ENCODE peak calls at places on chromosomes 7 and 10, in seven cellular contexts. One of them, this sample, is unnamed.

GRCh38 chr10:70321233-70321632 is 37.4 kb upstream of the NPFFR1 start:
- DNase-seq in NCI-H510A: no peak
- DNase-seq in NCI-H1092 treated with DMSO at 0.1 percent for 48 hours: no peak
- DNase-seq in NAMALWA: no peak
- DNase-seq in stimulated activated CD4-positive, alpha-beta T cell treated with anti-CD3 and anti-CD28 coated beads, Interleukin-1b, Interleukin-23, amount 100 ng/mL, for 24 hours: no peak
- DNase-seq in left lobe of liver: no peak
- DNase-seq in NCI-H345: no peak
- DNase-seq in this sample: no peak

GRCh38 chr7:102101926-102102325 is 184.7 kb upstream of the SH2B2 start:
- DNase-seq in NCI-H1092 treated with DMSO at 0.1 percent for 48 hours: no peak
- DNase-seq in NCI-H345: no peak
- DNase-seq in stimulated activated CD4-positive, alpha-beta T cell treated with anti-CD3 and anti-CD28 coated beads, Interleukin-1b, Interleukin-23, amount 100 ng/mL, for 24 hours: no peak
- DNase-seq in left lobe of liver: peak; percentile 11
- DNase-seq in NCI-H510A: no peak
- DNase-seq in NAMALWA: no peak
- DNase-seq in this sample: no peak

GRCh38 chr10:230758-231157 is 95.5 kb downstream of the ZMYND11 start:
- DNase-seq in left lobe of liver: no peak
- DNase-seq in NCI-H1092 treated with DMSO at 0.1 percent for 48 hours: no peak
- DNase-seq in NCI-H510A: no peak
- DNase-seq in stimulated activated CD4-positive, alpha-beta T cell treated with anti-CD3 and anti-CD28 coated beads, Interleukin-1b, Interleukin-23, amount 100 ng/mL, for 24 hours: no peak
- DNase-seq in NCI-H345: no peak
- DNase-seq in NAMALWA: peak; percentile 45
- DNase-seq in this sample: no peak

GRCh38 chr7:105097619-105098018 is 83.6 kb downstream of the KMT2E start:
- DNase-seq in stimulated activated CD4-positive, alpha-beta T cell treated with anti-CD3 and anti-CD28 coated beads, Interleukin-1b, Interleukin-23, amount 100 ng/mL, for 24 hours: no peak
- DNase-seq in NAMALWA: no peak
- DNase-seq in NCI-H510A: no peak
- DNase-seq in NCI-H345: no peak
- DNase-seq in left lobe of liver: no peak
- DNase-seq in NCI-H1092 treated with DMSO at 0.1 percent for 48 hours: no peak
- DNase-seq in this sample: no peak

GRCh38 chr7:49400891-49401550 is 372.4 kb upstream of the VWC2 start:
- DNase-seq in NCI-H510A: no peak
- DNase-seq in NAMALWA: no peak
- DNase-seq in NCI-H345: no peak
- DNase-seq in NCI-H1092 treated with DMSO at 0.1 percent for 48 hours: no peak
- DNase-seq in left lobe of liver: no peak
- DNase-seq in stimulated activated CD4-positive, alpha-beta T cell treated with anti-CD3 and anti-CD28 coated beads, Interleukin-1b, Interleukin-23, amount 100 ng/mL, for 24 hours: no peak
- DNase-seq in this sample: no peak

GRCh38 chr10:71848325-71849277 is 2.5 kb downstream of the PSAP start:
- DNase-seq in NAMALWA: no peak
- DNase-seq in left lobe of liver: no peak
- DNase-seq in stimulated activated CD4-positive, alpha-beta T cell treated with anti-CD3 and anti-CD28 coated beads, Interleukin-1b, Interleukin-23, amount 100 ng/mL, for 24 hours: no peak
- DNase-seq in NCI-H510A: no peak
- DNase-seq in NCI-H345: no peak
- DNase-seq in NCI-H1092 treated with DMSO at 0.1 percent for 48 hours: no peak
- DNase-seq in this sample: no peak

GRCh38 chr7:22728416-22729029 is 1.5 kb downstream of the IL6 start:
- DNase-seq in NCI-H510A: peak; percentile 25
- DNase-seq in NCI-H1092 treated with DMSO at 0.1 percent for 48 hours: no peak
- DNase-seq in NCI-H345: peak; percentile 8
- DNase-seq in stimulated activated CD4-positive, alpha-beta T cell treated with anti-CD3 and anti-CD28 coated beads, Interleukin-1b, Interleukin-23, amount 100 ng/mL, for 24 hours: no peak
- DNase-seq in left lobe of liver: no peak
- DNase-seq in NAMALWA: peak; percentile 78
- DNase-seq in this sample: no peak

GRCh38 chr7:15461576-15461975 is 100.2 kb downstream of the AGMO start:
- DNase-seq in NCI-H1092 treated with DMSO at 0.1 percent for 48 hours: no peak
- DNase-seq in NCI-H345: no peak
- DNase-seq in stimulated activated CD4-positive, alpha-beta T cell treated with anti-CD3 and anti-CD28 coated beads, Interleukin-1b, Interleukin-23, amount 100 ng/mL, for 24 hours: no peak
- DNase-seq in NCI-H510A: no peak
- DNase-seq in NAMALWA: no peak
- DNase-seq in left lobe of liver: no peak
- DNase-seq in this sample: no peak

GRCh38 chr10:112335104-112335840 is 38.6 kb upstream of the ACSL5 start:
- DNase-seq in NCI-H1092 treated with DMSO at 0.1 percent for 48 hours: no peak
- DNase-seq in NCI-H345: no peak
- DNase-seq in NCI-H510A: no peak
- DNase-seq in NAMALWA: no peak
- DNase-seq in left lobe of liver: no peak
- DNase-seq in stimulated activated CD4-positive, alpha-beta T cell treated with anti-CD3 and anti-CD28 coated beads, Interleukin-1b, Interleukin-23, amount 100 ng/mL, for 24 hours: no peak
- DNase-seq in this sample: no peak

GRCh38 chr7:98878365-98879197 is at the start of gene TRRAP:
- DNase-seq in NCI-H510A: peak; percentile 43
- DNase-seq in NCI-H345: peak; percentile 70
- DNase-seq in NCI-H1092 treated with DMSO at 0.1 percent for 48 hours: peak; percentile 66
- DNase-seq in stimulated activated CD4-positive, alpha-beta T cell treated with anti-CD3 and anti-CD28 coated beads, Interleukin-1b, Interleukin-23, amount 100 ng/mL, for 24 hours: peak; percentile 54
- DNase-seq in NAMALWA: peak; percentile 87
- DNase-seq in left lobe of liver: peak; percentile 80
- DNase-seq in this sample: peak; percentile 59

GRCh38 chr7:92758796-92759431 is 77.5 kb downstream of the CDK6 start:
- DNase-seq in NCI-H510A: no peak
- DNase-seq in NAMALWA: no peak
- DNase-seq in left lobe of liver: no peak
- DNase-seq in NCI-H345: no peak
- DNase-seq in NCI-H1092 treated with DMSO at 0.1 percent for 48 hours: no peak
- DNase-seq in stimulated activated CD4-positive, alpha-beta T cell treated with anti-CD3 and anti-CD28 coated beads, Interleukin-1b, Interleukin-23, amount 100 ng/mL, for 24 hours: no peak
- DNase-seq in this sample: no peak

GRCh38 chr10:105070980-105071379 is 429.9 kb downstream of the SORCS3 start:
- DNase-seq in NCI-H345: no peak
- DNase-seq in stimulated activated CD4-positive, alpha-beta T cell treated with anti-CD3 and anti-CD28 coated beads, Interleukin-1b, Interleukin-23, amount 100 ng/mL, for 24 hours: no peak
- DNase-seq in left lobe of liver: no peak
- DNase-seq in NCI-H510A: no peak
- DNase-seq in NCI-H1092 treated with DMSO at 0.1 percent for 48 hours: no peak
- DNase-seq in NAMALWA: no peak
- DNase-seq in this sample: no peak

GRCh38 chr10:27030060-27030459 is 70.2 kb downstream of the ANKRD26 start:
- DNase-seq in NCI-H345: no peak
- DNase-seq in NCI-H510A: no peak
- DNase-seq in NAMALWA: no peak
- DNase-seq in NCI-H1092 treated with DMSO at 0.1 percent for 48 hours: no peak
- DNase-seq in left lobe of liver: no peak
- DNase-seq in stimulated activated CD4-positive, alpha-beta T cell treated with anti-CD3 and anti-CD28 coated beads, Interleukin-1b, Interleukin-23, amount 100 ng/mL, for 24 hours: no peak
- DNase-seq in this sample: no peak

GRCh38 chr10:73863039-73863817 is 11.1 kb downstream of the CAMK2G start:
- DNase-seq in NCI-H1092 treated with DMSO at 0.1 percent for 48 hours: no peak
- DNase-seq in stimulated activated CD4-positive, alpha-beta T cell treated with anti-CD3 and anti-CD28 coated beads, Interleukin-1b, Interleukin-23, amount 100 ng/mL, for 24 hours: no peak
- DNase-seq in NAMALWA: no peak
- DNase-seq in NCI-H510A: no peak
- DNase-seq in left lobe of liver: no peak
- DNase-seq in NCI-H345: no peak
- DNase-seq in this sample: no peak

GRCh38 chr7:24572421-24573007 is 738 bp upstream of the PALS2 start:
- DNase-seq in NCI-H345: peak; percentile 30
- DNase-seq in stimulated activated CD4-positive, alpha-beta T cell treated with anti-CD3 and anti-CD28 coated beads, Interleukin-1b, Interleukin-23, amount 100 ng/mL, for 24 hours: no peak
- DNase-seq in left lobe of liver: peak; percentile 57
- DNase-seq in NAMALWA: peak; percentile 39
- DNase-seq in NCI-H1092 treated with DMSO at 0.1 percent for 48 hours: peak; percentile 63
- DNase-seq in NCI-H510A: peak; percentile 3
- DNase-seq in this sample: peak; percentile 59

GRCh38 chr7:3598855-3599254 is 297.8 kb downstream of the SDK1 start:
- DNase-seq in NCI-H1092 treated with DMSO at 0.1 percent for 48 hours: no peak
- DNase-seq in NAMALWA: no peak
- DNase-seq in NCI-H345: no peak
- DNase-seq in NCI-H510A: no peak
- DNase-seq in left lobe of liver: no peak
- DNase-seq in stimulated activated CD4-positive, alpha-beta T cell treated with anti-CD3 and anti-CD28 coated beads, Interleukin-1b, Interleukin-23, amount 100 ng/mL, for 24 hours: no peak
- DNase-seq in this sample: no peak

GRCh38 chr7:106016331-106016730 is 53.3 kb downstream of the CDHR3 start:
- DNase-seq in NCI-H1092 treated with DMSO at 0.1 percent for 48 hours: no peak
- DNase-seq in NAMALWA: no peak
- DNase-seq in NCI-H510A: no peak
- DNase-seq in NCI-H345: no peak
- DNase-seq in stimulated activated CD4-positive, alpha-beta T cell treated with anti-CD3 and anti-CD28 coated beads, Interleukin-1b, Interleukin-23, amount 100 ng/mL, for 24 hours: no peak
- DNase-seq in left lobe of liver: no peak
- DNase-seq in this sample: no peak

GRCh38 chr10:61189912-61190311 is 245.9 kb upstream of the RHOBTB1 start:
- DNase-seq in stimulated activated CD4-positive, alpha-beta T cell treated with anti-CD3 and anti-CD28 coated beads, Interleukin-1b, Interleukin-23, amount 100 ng/mL, for 24 hours: no peak
- DNase-seq in NCI-H1092 treated with DMSO at 0.1 percent for 48 hours: no peak
- DNase-seq in NCI-H345: no peak
- DNase-seq in NAMALWA: no peak
- DNase-seq in left lobe of liver: no peak
- DNase-seq in NCI-H510A: no peak
- DNase-seq in this sample: no peak

GRCh38 chr10:5752301-5752871 is 60.8 kb downstream of the GDI2 start:
- DNase-seq in NCI-H1092 treated with DMSO at 0.1 percent for 48 hours: no peak
- DNase-seq in NCI-H510A: no peak
- DNase-seq in NCI-H345: no peak
- DNase-seq in left lobe of liver: peak; percentile 64
- DNase-seq in NAMALWA: no peak
- DNase-seq in stimulated activated CD4-positive, alpha-beta T cell treated with anti-CD3 and anti-CD28 coated beads, Interleukin-1b, Interleukin-23, amount 100 ng/mL, for 24 hours: no peak
- DNase-seq in this sample: no peak

GRCh38 chr7:150745868-150746267 is 8.7 kb downstream of the GIMAP5 start:
- DNase-seq in left lobe of liver: no peak
- DNase-seq in NCI-H510A: no peak
- DNase-seq in NCI-H1092 treated with DMSO at 0.1 percent for 48 hours: no peak
- DNase-seq in NCI-H345: no peak
- DNase-seq in stimulated activated CD4-positive, alpha-beta T cell treated with anti-CD3 and anti-CD28 coated beads, Interleukin-1b, Interleukin-23, amount 100 ng/mL, for 24 hours: no peak
- DNase-seq in NAMALWA: no peak
- DNase-seq in this sample: peak; percentile 59

GRCh38 chr10:72332423-72333110 is 22.2 kb downstream of the DNAJB12 start:
- DNase-seq in left lobe of liver: no peak
- DNase-seq in NCI-H345: no peak
- DNase-seq in NAMALWA: no peak
- DNase-seq in stimulated activated CD4-positive, alpha-beta T cell treated with anti-CD3 and anti-CD28 coated beads, Interleukin-1b, Interleukin-23, amount 100 ng/mL, for 24 hours: no peak
- DNase-seq in NCI-H1092 treated with DMSO at 0.1 percent for 48 hours: no peak
- DNase-seq in NCI-H510A: no peak
- DNase-seq in this sample: no peak

This sample was measured in CD8-positive, alpha-beta T cell.